ENCODE peak calls at places on chromosomes 3 and 15, in nine cellular contexts. B is stomach, A is PC-3, F is aorta, I is left lung, E is IMR-90, Z is cardiac muscle cell, M is fibroblast of lung, S is A549. G is an unnamed sample.

GRCh38 chr3:134463676-134464611 is 21.8 kb downstream of the ANAPC13 start:
- DNase-seq in B (no peak), A (no peak), F (peak; percentile 88), I (no peak), E (peak; percentile 99), Z (peak; percentile 98), M (peak; percentile 99), S (no peak), G (no peak)

GRCh38 chr3:181493423-181493822 is 218.3 kb upstream of the SOX2 start:
- DNase-seq in B (no peak), A (peak; percentile 13), F (no peak), I (no peak), E (peak; percentile 10), Z (no peak), M (peak; percentile 87), S (no peak), G (no peak)

GRCh38 chr15:62068071-62068786 is 1.5 kb downstream of the C2CD4A start:
- DNase-seq in B (peak; percentile 58), A (peak; percentile 22), F (peak; percentile 75), I (peak; percentile 94), E (no peak), Z (peak; percentile 50), M (peak; percentile 48), S (peak; percentile 81), G (no peak)

GRCh38 chr3:132268956-132269355 is 48.3 kb upstream of the ACP3 start:
- DNase-seq in B (no peak), A (peak; percentile 30), F (no peak), I (no peak), E (peak; percentile 35), Z (peak; percentile 59), M (peak; percentile 28), S (peak; percentile 61), G (no peak)

GRCh38 chr15:91219203-91219602 is 119.1 kb downstream of the SV2B start:
- DNase-seq in B (no peak), A (no peak), F (no peak), I (no peak), E (no peak), Z (no peak), M (no peak), S (no peak), G (no peak)

GRCh38 chr3:193701896-193702644 is 109.1 kb downstream of the OPA1 start:
- DNase-seq in B (no peak), A (peak; percentile 12), F (no peak), I (no peak), E (peak; percentile 27), Z (no peak), M (peak; percentile 90), S (no peak), G (no peak)

GRCh38 chr15:101187820-101188516 is 63.9 kb downstream of the CHSY1 start:
- DNase-seq in B (no peak), A (no peak), F (no peak), I (no peak), E (peak; percentile 99), Z (peak; percentile 95), M (peak; percentile 99), S (no peak), G (no peak)

GRCh38 chr3:106824856-106825255 is 552.4 kb upstream of the CCDC54 start:
- DNase-seq in B (no peak), A (peak; percentile 77), F (no peak), I (no peak), E (peak; percentile 65), Z (peak; percentile 58), M (peak; percentile 83), S (peak; percentile 15), G (no peak)

GRCh38 chr15:71109130-71109529 is 6.1 kb upstream of the THSD4 start:
- DNase-seq in B (no peak), A (peak; percentile 42), F (no peak), I (no peak), E (peak; percentile 82), Z (peak; percentile 50), M (peak; percentile 75), S (no peak), G (no peak)

GRCh38 chr15:91898843-91899242 is 45.3 kb downstream of the SLCO3A1 start:
- DNase-seq in B (no peak), A (no peak), F (no peak), I (no peak), E (no peak), Z (no peak), M (no peak), S (no peak), G (no peak)

GRCh38 chr15:84955089-84955848 is 26.4 kb upstream of the PDE8A start:
- DNase-seq in B (peak; percentile 77), A (peak; percentile 76), F (peak; percentile 81), I (no peak), E (peak; percentile 78), Z (peak; percentile 83), M (peak; percentile 71), S (peak; percentile 89), G (no peak)

GRCh38 chr3:56884387-56884786 is 82.6 kb upstream of the ARHGEF3 start:
- DNase-seq in B (no peak), A (peak; percentile 89), F (no peak), I (no peak), E (no peak), Z (no peak), M (peak; percentile 64), S (no peak), G (peak; percentile 65)

GRCh38 chr15:84826369-84826823 is 9.2 kb downstream of the ALPK3 start:
- DNase-seq in B (peak; percentile 76), A (peak; percentile 67), F (no peak), I (peak; percentile 61), E (no peak), Z (peak; percentile 42), M (peak; percentile 6), S (peak; percentile 74), G (no peak)

GRCh38 chr3:120393252-120393651 is 44.1 kb upstream of the LRRC58 start:
- DNase-seq in B (no peak), A (no peak), F (no peak), I (no peak), E (peak; percentile 21), Z (no peak), M (peak; percentile 18), S (no peak), G (no peak)

GRCh38 chr3:40869939-40870338 is 329.4 kb upstream of the CTNNB1 start:
- DNase-seq in B (no peak), A (no peak), F (no peak), I (no peak), E (no peak), Z (no peak), M (no peak), S (no peak), G (no peak)

GRCh38 chr3:141039573-141039972 is 11.6 kb upstream of the SPSB4 start:
- DNase-seq in B (no peak), A (no peak), F (no peak), I (no peak), E (no peak), Z (no peak), M (no peak), S (no peak), G (no peak)

GRCh38 chr3:63880653-63881052 is 17.0 kb downstream of the ATXN7 start:
- DNase-seq in B (no peak), A (no peak), F (no peak), I (no peak), E (no peak), Z (no peak), M (no peak), S (no peak), G (no peak)

GRCh38 chr3:23806322-23807160 is 786 bp downstream of the UBE2E1 start:
- DNase-seq in B (no peak), A (no peak), F (peak; percentile 58), I (peak; percentile 85), E (no peak), Z (no peak), M (peak; percentile 9), S (no peak), G (no peak)

GRCh38 chr15:83850846-83851245 is 196.9 kb downstream of the ADAMTSL3 start:
- DNase-seq in B (no peak), A (peak; percentile 78), F (no peak), I (no peak), E (no peak), Z (no peak), M (no peak), S (no peak), G (peak; percentile 38)

DNA sequence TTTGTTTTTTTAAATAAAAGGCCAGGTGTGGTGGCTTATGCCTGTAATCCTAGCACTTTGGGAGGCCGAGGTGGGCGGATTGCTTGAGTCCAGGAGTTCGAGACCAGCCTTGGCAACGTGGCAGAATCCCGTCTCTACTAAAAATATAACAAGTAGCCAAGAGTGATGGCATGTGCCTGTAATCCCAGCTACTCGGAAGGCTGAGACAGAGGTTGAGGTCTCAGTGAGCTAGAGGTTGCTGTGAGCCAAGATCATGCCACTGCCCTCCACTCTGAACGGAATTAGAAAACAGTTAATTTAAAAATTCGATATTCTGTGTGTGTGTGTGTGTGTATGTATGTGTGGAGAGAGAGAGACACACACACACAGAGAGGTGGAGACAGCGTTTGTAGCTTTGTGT is 58.8 kb downstream of the TCF12 start:
- DNase-seq in B (no peak), A (no peak), F (no peak), I (no peak), E (no peak), Z (no peak), M (no peak), S (no peak), G (no peak)
- H3K4me1 ChIP-seq in B (no peaks in the 10 kb centered on the region), A (peaks cover 46% of the 10 kb centered on the region), F (peaks cover 3% of the 10 kb centered on the region), I (no peaks in the 10 kb centered on the region), E (peaks cover 7% of the 10 kb centered on the region), Z (peaks cover 29% of the 10 kb centered on the region), M (no peaks in the 10 kb centered on the region), S (peaks cover 74% of the 10 kb centered on the region), G (peaks cover 16% of the 10 kb centered on the region)

DNA sequence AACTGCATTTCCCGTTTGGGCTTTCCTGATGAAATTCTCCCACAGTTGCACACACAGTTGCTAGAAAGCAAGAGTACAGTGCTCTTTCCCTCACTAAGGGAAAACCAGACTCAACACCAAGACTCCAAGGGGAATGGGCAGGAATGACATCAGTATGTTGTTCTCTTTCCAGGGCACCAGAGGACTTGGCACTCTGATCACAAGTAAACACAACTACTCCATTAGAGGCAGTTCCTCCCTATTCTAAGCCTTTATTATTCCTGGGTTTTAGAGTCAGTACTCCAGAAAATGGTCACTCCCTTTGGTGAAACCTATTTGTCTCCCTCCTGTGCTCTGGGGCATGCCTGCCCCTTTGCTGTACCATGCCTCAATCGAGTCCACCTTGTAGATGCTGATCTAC is 52.3 kb upstream of the VGLL4 start:
- DNase-seq in B (no peak), A (no peak), F (no peak), I (no peak), E (no peak), Z (no peak), M (no peak), S (no peak), G (no peak)
- H3K4me1 ChIP-seq in B (no peaks in the 10 kb centered on the region), A (peaks cover 28% of the 10 kb centered on the region), F (peaks cover 3% of the 10 kb centered on the region), I (no peaks in the 10 kb centered on the region), E (peaks cover 9% of the 10 kb centered on the region), Z (no peaks in the 10 kb centered on the region), M (no peaks in the 10 kb centered on the region), S (peaks cover 11% of the 10 kb centered on the region), G (peaks cover 29% of the 10 kb centered on the region)

GRCh38 chr3:78343221-78343620 is 1303.3 kb downstream of the ROBO2 start:
- DNase-seq in B (no peak), A (peak; percentile 42), F (no peak), I (no peak), E (no peak), Z (no peak), M (no peak), S (no peak), G (no peak)
- H3K4me1 ChIP-seq in B (no peaks in the 10 kb centered on the region), A (peaks cover 11% of the 10 kb centered on the region), F (no peaks in the 10 kb centered on the region), I (no peaks in the 10 kb centered on the region), E (no peaks in the 10 kb centered on the region), Z (no peaks in the 10 kb centered on the region), M (no peaks in the 10 kb centered on the region), S (no peaks in the 10 kb centered on the region), G (no peaks in the 10 kb centered on the region)

DNA sequence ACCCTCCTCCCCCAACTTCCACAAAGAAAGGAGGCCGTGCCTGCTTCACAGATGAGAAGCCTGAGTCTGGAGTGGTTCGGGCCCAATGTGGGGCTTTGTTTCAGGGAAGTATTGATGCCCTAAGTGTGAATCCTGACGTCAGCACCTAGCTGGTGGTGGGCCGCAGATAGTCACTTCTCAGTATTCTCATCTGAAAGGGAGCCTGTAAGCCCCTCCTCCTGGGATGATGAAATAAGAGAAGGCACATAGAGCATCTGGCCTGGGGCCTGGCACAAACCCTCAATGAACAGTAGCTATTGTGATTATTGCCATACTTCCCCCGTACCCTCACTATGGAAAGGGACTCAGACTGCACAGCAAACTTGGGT is 24.8 kb downstream of the LINGO1 start:
- DNase-seq in B (no peak), A (no peak), F (no peak), I (no peak), E (no peak), Z (peak; percentile 30), M (no peak), S (no peak), G (no peak)
- H3K4me1 ChIP-seq in B (no peaks in the 10 kb centered on the region), A (no peaks in the 10 kb centered on the region), F (no peaks in the 10 kb centered on the region), I (no peaks in the 10 kb centered on the region), E (peaks cover 5% of the 10 kb centered on the region), Z (peaks cover 47% of the 10 kb centered on the region), M (peaks cover 3% of the 10 kb centered on the region), S (peaks cover 8% of the 10 kb centered on the region), G (no peaks in the 10 kb centered on the region)

G was measured in keratinocyte.